ENCODE peak calls at places on chromosome 3, in six cellular contexts. N is ovary, C is fibroblast of lung, A is H9, K is GM13977, X is heart left ventricle. W is an unnamed sample.

GRCh38 chr3:111299070-111299672 is 227.6 kb downstream of the NECTIN3 start:
- DNase-seq in N (no peak), C (peak), A (no peak), K (no peak), X (no peak), W (no peak)

GRCh38 chr3:13034109-13034800 is 39.0 kb downstream of the IQSEC1 start:
- DNase-seq in N (no peak), C (no peak), A (no peak), K (no peak), X (no peak), W (no peak)

GRCh38 chr3:123290962-123291361 is 89.2 kb downstream of the SEC22A start:
- DNase-seq in N (no peak), C (no peak), A (peak), K (no peak), X (no peak), W (no peak)

GRCh38 chr3:79473993-79474392 is 293.8 kb downstream of the ROBO1 start:
- DNase-seq in N (no peak), C (peak), A (no peak), K (no peak), X (no peak), W (no peak)

GRCh38 chr3:72288955-72289707 is 504.2 kb upstream of the PROK2 start:
- DNase-seq in N (no peak), C (peak), A (no peak), K (peak), X (no peak), W (peak)

GRCh38 chr3:58079773-58080172 is 71.6 kb downstream of the FLNB start:
- DNase-seq in N (no peak), C (peak), A (no peak), K (no peak), X (no peak), W (no peak)

GRCh38 chr3:56468184-56469106 is at the start of gene ERC2:
- DNase-seq in N (peak), C (peak), A (peak), K (no peak), X (peak), W (no peak)

GRCh38 chr3:184261270-184262165 is at the start of gene CAMK2N2:
- DNase-seq in N (peak), C (peak), A (peak), K (peak), X (peak), W (peak)

GRCh38 chr3:50447290-50447840 is 56.1 kb downstream of the CACNA2D2 start:
- DNase-seq in N (no peak), C (no peak), A (no peak), K (no peak), X (no peak), W (no peak)

GRCh38 chr3:73745429-73746247 is 120.9 kb upstream of the PDZRN3 start:
- DNase-seq in N (peak), C (peak), A (no peak), K (no peak), X (no peak), W (no peak)

GRCh38 chr3:4522962-4523361 is 29.8 kb downstream of the ITPR1 start:
- DNase-seq in N (no peak), C (no peak), A (no peak), K (no peak), X (no peak), W (no peak)

GRCh38 chr3:62329970-62330369 is 43.4 kb downstream of the FEZF2 start:
- DNase-seq in N (no peak), C (no peak), A (no peak), K (no peak), X (no peak), W (no peak)

DNA sequence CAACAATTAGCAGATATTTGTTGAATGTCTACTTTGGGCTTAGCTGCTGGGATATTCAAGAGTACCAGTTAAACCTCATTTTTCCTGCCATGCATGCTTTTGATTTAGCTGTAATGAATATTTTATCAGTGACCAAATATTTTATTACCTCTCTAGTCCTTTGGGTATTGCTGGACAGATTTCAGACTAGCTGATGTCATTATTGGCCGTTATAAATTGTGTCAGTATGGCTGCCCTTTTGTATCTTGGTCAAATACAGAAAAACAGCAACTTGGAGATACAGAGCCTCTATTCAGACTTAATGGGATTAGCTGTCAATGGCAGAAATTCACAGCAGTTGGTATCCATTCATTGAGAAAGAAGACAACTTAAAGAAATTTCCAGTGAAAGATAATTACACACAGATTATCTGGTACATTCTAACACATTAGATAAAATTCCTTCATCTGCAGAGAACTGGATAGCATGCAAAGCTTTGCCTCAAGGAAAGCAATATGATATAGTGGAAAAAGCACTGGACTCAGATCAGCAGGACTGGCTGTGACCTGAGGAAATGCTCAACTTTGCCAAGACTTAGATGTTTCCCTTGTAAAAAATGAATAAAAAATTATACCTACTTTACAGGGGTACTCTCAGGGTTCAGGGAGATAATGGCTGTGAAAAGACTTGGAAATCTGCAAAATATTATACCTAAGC is 20.8 kb downstream of the COL6A6 start:
- DNase-seq in N (no peak), C (no peak), A (no peak), K (no peak), X (no peak), W (no peak)
- TF ChIP-seq CTCF in N (no peak), C (no peak), A (no peak), K (no peak), X (no peak), W (no peak)

GRCh38 chr3:194339356-194339755 is 11.8 kb downstream of the CPN2 start:
- DNase-seq in N (no peak), C (no peak), A (peak), K (no peak), X (no peak), W (no peak)
- TF ChIP-seq CTCF in N (no peak), C (peak), A (peak), K (no peak), X (no peak), W (no peak)

GRCh38 chr3:148880681-148881080 is 15.6 kb downstream of the CPA3 start:
- DNase-seq in N (no peak), C (peak), A (peak), K (peak), X (no peak), W (peak)
- TF ChIP-seq CTCF in N (no peak), C (no peak), A (peak), K (peak), X (no peak), W (no peak)

GRCh38 chr3:157608006-157608405 is 104.8 kb upstream of the VEPH1 start:
- DNase-seq in N (no peak), C (peak), A (no peak), K (no peak), X (no peak), W (no peak)

GRCh38 chr3:157602424-157602823 is 99.2 kb upstream of the VEPH1 start:
- DNase-seq in N (no peak), C (no peak), A (no peak), K (no peak), X (no peak), W (no peak)

GRCh38 chr3:157605356-157605755 is 102.1 kb upstream of the VEPH1 start:
- DNase-seq in N (no peak), C (no peak), A (no peak), K (no peak), X (no peak), W (no peak)

GRCh38 chr3:157611176-157611575 is 108.0 kb upstream of the VEPH1 start:
- DNase-seq in N (no peak), C (no peak), A (no peak), K (no peak), X (no peak), W (no peak)

DNA sequence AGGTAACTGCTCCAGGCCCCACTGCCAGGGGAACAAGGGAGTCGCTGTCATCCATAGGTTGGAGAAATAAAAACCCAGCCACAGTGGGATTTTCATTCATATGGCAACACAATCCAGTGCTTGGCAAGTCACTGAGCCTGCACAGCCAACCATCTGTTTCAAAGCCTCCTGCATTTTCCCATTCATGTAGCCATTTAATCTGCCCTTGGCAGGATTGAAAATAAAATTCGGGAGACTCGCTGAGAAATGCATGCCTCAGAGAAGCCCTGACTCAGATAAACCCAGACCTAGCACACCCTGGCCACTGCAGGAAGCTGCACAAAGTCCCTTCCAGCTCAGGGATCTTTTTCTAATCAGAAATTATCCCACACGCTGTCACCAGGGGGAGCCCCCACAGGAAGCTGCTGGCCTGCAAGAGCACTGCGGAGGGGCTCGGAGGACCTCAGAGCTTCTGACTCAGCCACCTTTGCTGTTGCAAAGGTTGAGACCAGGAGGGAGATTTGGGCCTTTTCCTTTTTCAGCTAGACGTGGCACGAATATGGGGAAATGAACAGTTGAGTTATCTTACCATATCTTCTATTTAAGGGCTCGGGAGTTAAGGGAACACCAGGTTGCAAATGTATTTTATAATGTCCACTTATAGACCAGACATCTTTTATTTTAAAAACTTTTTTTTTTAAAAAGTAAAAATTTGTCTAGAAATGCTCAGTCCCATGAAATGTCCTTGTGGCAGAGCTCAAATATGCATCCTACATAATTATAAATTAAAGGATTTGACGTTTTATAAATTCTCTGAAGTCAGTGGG is 103.4 kb upstream of the VEPH1 start:
- DNase-seq in N (peak), C (peak), A (peak), K (peak), X (peak), W (peak)
- TF ChIP-seq CTCF in N (peak), C (peak), A (peak), K (peak), X (peak), W (peak)